ENCODE peak calls at places on chromosomes 5 and 9, in five cellular contexts. R is heart left ventricle; N is activated effector memory CD4-positive, alpha-beta T cell treated with Interleukin-2 at 50 U/mL for 16 hours; K is ACHN; D is stimulated activated CD8-positive, alpha-beta memory T cell treated with anti-CD3 and anti-CD28 coated beads, Interleukin-12 subunit alpha, Interleukin-12 subunit beta, amount 100 ng/mL, for 1 hour. Z is an unnamed sample.
A peak's percentile ranks its signal among the peaks of the same experiment; 100 is the strongest.

GRCh38 chr5:95773325-95774059 is 42.4 kb downstream of the RHOBTB3 start:
- DNase-seq in N (no peak), K (peak; percentile 26), D (no peak), R (no peak), Z (no peak)

GRCh38 chr5:96463106-96463505 is 30.1 kb upstream of the PCSK1 start:
- DNase-seq in N (no peak), R (no peak), K (no peak), D (no peak), Z (no peak)

GRCh38 chr5:99004960-99005359 is 76.2 kb upstream of the CHD1 start:
- DNase-seq in D (no peak), R (no peak), N (no peak), K (no peak), Z (no peak)

GRCh38 chr5:83714780-83715179 is 5.9 kb downstream of the HAPLN1 start:
- DNase-seq in R (no peak), N (no peak), D (no peak), K (no peak), Z (no peak)

GRCh38 chr9:105735366-105735765 is 41.0 kb downstream of the TMEM38B start:
- DNase-seq in N (no peak), K (no peak), R (no peak), D (no peak), Z (no peak)

GRCh38 chr9:126327016-126327749 is 554 bp downstream of the MVB12B start:
- DNase-seq in D (no peak), N (peak; percentile 18), K (no peak), R (no peak), Z (no peak)

GRCh38 chr5:122885891-122886290 is 40.5 kb downstream of the SNX24 start:
- DNase-seq in D (no peak), N (no peak), K (no peak), R (no peak), Z (no peak)

GRCh38 chr5:9544502-9545300 is 1.2 kb downstream of the SEMA5A start:
- DNase-seq in R (peak; percentile 87), N (peak; percentile 16), K (peak; percentile 70), D (peak; percentile 28), Z (peak; percentile 87)

GRCh38 chr5:23763170-23763569 is 255.8 kb downstream of the PRDM9 start:
- DNase-seq in R (no peak), N (no peak), D (no peak), K (no peak), Z (no peak)

GRCh38 chr5:64576241-64576640 is 70.4 kb downstream of the RGS7BP start:
- DNase-seq in N (no peak), K (no peak), R (no peak), D (no peak), Z (no peak)

GRCh38 chr9:76323481-76323880 is 70.7 kb downstream of the RFK start:
- DNase-seq in K (no peak), R (no peak), N (no peak), D (no peak), Z (no peak)

GRCh38 chr5:158601118-158601517 is 498.6 kb downstream of the EBF1 start:
- DNase-seq in D (no peak), K (no peak), R (no peak), N (no peak), Z (no peak)

GRCh38 chr9:82234160-82234943 is 245.8 kb downstream of the SPATA31D1 start:
- DNase-seq in N (no peak), K (no peak), R (no peak), D (no peak), Z (no peak)

GRCh38 chr9:19517202-19517942 is 108.6 kb downstream of the ACER2 start:
- DNase-seq in D (no peak), R (no peak), N (no peak), K (peak; percentile 31), Z (no peak)

GRCh38 chr9:91043041-91043740 is 241.6 kb downstream of the SYK start:
- DNase-seq in K (no peak), D (no peak), N (no peak), R (no peak), Z (no peak)

GRCh38 chr5:112418412-112419049 is 546 bp downstream of the EPB41L4A start:
- DNase-seq in R (peak; percentile 31), N (no peak), D (no peak), K (peak; percentile 10), Z (peak; percentile 22)

GRCh38 chr9:105318729-105319513 is 74.5 kb downstream of the SLC44A1 start:
- DNase-seq in R (no peak), K (no peak), D (no peak), N (no peak), Z (no peak)

GRCh38 chr5:175814676-175815075 is 56.7 kb upstream of the CPLX2 start:
- DNase-seq in N (no peak), D (no peak), R (peak; percentile 41), K (peak; percentile 79), Z (no peak)

GRCh38 chr5:96661101-96661840 is 905 bp upstream of the CAST start:
- DNase-seq in D (peak; percentile 12), R (no peak), K (peak; percentile 48), N (peak; percentile 31), Z (peak; percentile 19)

GRCh38 chr5:80346055-80346454 is 26.3 kb downstream of the SPZ1 start:
- DNase-seq in D (no peak), K (peak; percentile 36), R (no peak), N (no peak), Z (no peak)

GRCh38 chr5:39876146-39876545 is 451.4 kb upstream of the DAB2 start:
- DNase-seq in K (no peak), N (no peak), D (no peak), R (no peak), Z (no peak)

GRCh38 chr5:62424763-62425162 is 12.2 kb downstream of the IPO11 start:
- DNase-seq in K (no peak), R (no peak), N (no peak), D (no peak), Z (no peak)

GRCh38 chr5:135502836-135503520 is 32.8 kb downstream of the NEUROG1 start:
- DNase-seq in R (no peak), D (no peak), K (no peak), N (no peak), Z (no peak)

GRCh38 chr9:2066312-2067273 is 51.4 kb downstream of the SMARCA2 start:
- DNase-seq in N (no peak), K (peak; percentile 63), R (no peak), D (no peak), Z (no peak)

GRCh38 chr5:158162026-158162425 is 303.1 kb upstream of the CLINT1 start:
- DNase-seq in D (no peak), N (no peak), K (no peak), R (no peak), Z (no peak)

GRCh38 chr5:124729687-124730359 is 16.6 kb downstream of the ZNF608 start:
- DNase-seq in D (no peak), R (no peak), N (no peak), K (no peak), Z (no peak)

GRCh38 chr9:127805620-127806019 is 2.9 kb downstream of the FPGS start:
- DNase-seq in K (peak; percentile 49), D (no peak), R (peak; percentile 53), N (peak; percentile 9), Z (no peak)

GRCh38 chr5:23084815-23085214 is 231.7 kb upstream of the CDH12 start:
- DNase-seq in N (no peak), R (no peak), D (no peak), K (no peak), Z (no peak)

GRCh38 chr9:6715755-6716643 is 41.8 kb upstream of the KDM4C start:
- DNase-seq in N (peak; percentile 55), R (peak; percentile 58), D (peak; percentile 49), K (peak; percentile 77), Z (peak; percentile 25)

GRCh38 chr5:90932052-90932699 is 373.6 kb downstream of the ADGRV1 start:
- DNase-seq in D (no peak), N (no peak), R (no peak), K (peak; percentile 57), Z (no peak)

GRCh38 chr5:37902323-37902722 is 62.5 kb upstream of the GDNF start:
- DNase-seq in R (no peak), K (no peak), D (no peak), N (no peak), Z (no peak)

GRCh38 chr9:92947268-92948031 is at the start of gene FGD3:
- DNase-seq in D (no peak), N (peak; percentile 47), R (peak; percentile 50), K (no peak), Z (peak; percentile 48)

GRCh38 chr5:165130656-165131055 is 1625.2 kb downstream of the MAT2B start:
- DNase-seq in D (no peak), R (no peak), K (no peak), N (no peak), Z (no peak)

GRCh38 chr5:157729858-157730257 is 1.4 kb upstream of the THG1L start:
- DNase-seq in N (no peak), R (no peak), K (no peak), D (no peak), Z (no peak)

GRCh38 chr5:16980983-16981382 is 44.9 kb upstream of the MYO10 start:
- DNase-seq in D (no peak), K (no peak), R (no peak), N (no peak), Z (no peak)

GRCh38 chr5:143514915-143515314 is 111.4 kb upstream of the NR3C1 start:
- DNase-seq in D (no peak), R (no peak), K (no peak), N (no peak), Z (no peak)